ENCODE peak calls at places on chromosomes 2 and 18, in eight cellular contexts. J, V, Y, I, Z, D, A and T are unnamed samples.

GRCh38 chr18:76450912-76451421 is 44.1 kb downstream of the ZNF516 start:
- DNase-seq in J (peak; percentile 77), V (no peak), Y (peak; percentile 64), I (peak; percentile 52), Z (peak; percentile 88), D (peak; percentile 72), A (peak; percentile 89), T (peak; percentile 61)

GRCh38 chr2:135198481-135198880 is 146.4 kb downstream of the RAB3GAP1 start:
- DNase-seq in J (no peak), V (no peak), Y (no peak), I (no peak), Z (no peak), D (no peak), A (no peak), T (no peak)

GRCh38 chr2:39625193-39625926 is 40.4 kb upstream of the TMEM178A start:
- DNase-seq in J (no peak), V (no peak), Y (no peak), I (no peak), Z (no peak), D (peak; percentile 41), A (no peak), T (no peak)

GRCh38 chr2:72933646-72934151 is 16.4 kb downstream of the EMX1 start:
- DNase-seq in J (peak; percentile 48), V (no peak), Y (no peak), I (no peak), Z (no peak), D (no peak), A (peak; percentile 32), T (no peak)

GRCh38 chr2:106011380-106011779 is 182.7 kb downstream of the UXS1 start:
- DNase-seq in J (no peak), V (no peak), Y (no peak), I (no peak), Z (no peak), D (no peak), A (no peak), T (no peak)

GRCh38 chr18:57353137-57353939 is 981 bp downstream of the ST8SIA3 start:
- DNase-seq in J (no peak), V (no peak), Y (no peak), I (no peak), Z (no peak), D (no peak), A (no peak), T (no peak)

GRCh38 chr2:220181158-220181557 is 553.7 kb downstream of the SLC4A3 start:
- DNase-seq in J (no peak), V (no peak), Y (no peak), I (no peak), Z (no peak), D (peak; percentile 33), A (no peak), T (no peak)

GRCh38 chr2:209113030-209113429 is 310.8 kb upstream of the MAP2 start:
- DNase-seq in J (no peak), V (no peak), Y (no peak), I (no peak), Z (no peak), D (no peak), A (no peak), T (no peak)

GRCh38 chr18:40841473-40841872 is 1113.6 kb upstream of the PIK3C3 start:
- DNase-seq in J (no peak), V (no peak), Y (no peak), I (no peak), Z (no peak), D (peak; percentile 74), A (no peak), T (no peak)

GRCh38 chr18:61896118-61896517 is 3.3 kb upstream of the RNF152 start:
- DNase-seq in J (no peak), V (no peak), Y (no peak), I (no peak), Z (no peak), D (no peak), A (no peak), T (no peak)

GRCh38 chr2:17646096-17646554 is 105.6 kb downstream of the VSNL1 start:
- DNase-seq in J (no peak), V (peak; percentile 41), Y (peak; percentile 72), I (peak; percentile 81), Z (no peak), D (peak; percentile 88), A (no peak), T (no peak)

GRCh38 chr2:139427164-139427563 is 647.0 kb upstream of the NXPH2 start:
- DNase-seq in J (no peak), V (no peak), Y (no peak), I (no peak), Z (no peak), D (no peak), A (no peak), T (no peak)

GRCh38 chr2:231051116-231051515 is 5.6 kb upstream of the PSMD1 start:
- DNase-seq in J (no peak), V (no peak), Y (no peak), I (no peak), Z (no peak), D (no peak), A (no peak), T (no peak)

GRCh38 chr2:112985090-112985489 is 7.3 kb downstream of the IL36G start:
- DNase-seq in J (no peak), V (no peak), Y (no peak), I (no peak), Z (no peak), D (no peak), A (no peak), T (no peak)

GRCh38 chr2:154697422-154698237 is 865 bp upstream of the KCNJ3 start:
- DNase-seq in J (peak; percentile 65), V (no peak), Y (no peak), I (no peak), Z (peak; percentile 74), D (no peak), A (no peak), T (no peak)

GRCh38 chr2:18788590-18788989 is 199.2 kb upstream of the NT5C1B start:
- DNase-seq in J (no peak), V (no peak), Y (peak; percentile 36), I (no peak), Z (peak; percentile 84), D (peak; percentile 14), A (peak; percentile 42), T (no peak)

GRCh38 chr2:184530959-184531358 is 67.4 kb upstream of the ZNF804A start:
- DNase-seq in J (peak; percentile 36), V (no peak), Y (no peak), I (no peak), Z (peak; percentile 43), D (no peak), A (peak; percentile 28), T (no peak)

GRCh38 chr2:121650554-121650930 is 1.3 kb upstream of the CLASP1 start:
- DNase-seq in J (no peak), V (no peak), Y (no peak), I (no peak), Z (no peak), D (peak; percentile 18), A (no peak), T (no peak)

GRCh38 chr2:220499281-220499680 is 871.9 kb downstream of the SLC4A3 start:
- DNase-seq in J (no peak), V (peak; percentile 25), Y (no peak), I (no peak), Z (no peak), D (peak; percentile 80), A (peak; percentile 63), T (no peak)

GRCh38 chr2:125167152-125167551 is 1142.1 kb downstream of the CNTNAP5 start:
- DNase-seq in J (no peak), V (no peak), Y (no peak), I (no peak), Z (no peak), D (peak; percentile 5), A (no peak), T (no peak)

GRCh38 chr18:79664525-79665125 is 15.0 kb upstream of the CTDP1 start:
- DNase-seq in J (no peak), V (no peak), Y (no peak), I (no peak), Z (no peak), D (peak; percentile 85), A (no peak), T (no peak)

GRCh38 chr18:77067315-77068061 is 65.1 kb downstream of the MBP start:
- DNase-seq in J (peak; percentile 86), V (peak; percentile 55), Y (peak; percentile 35), I (peak; percentile 74), Z (no peak), D (peak; percentile 96), A (peak; percentile 73), T (peak; percentile 85)

GRCh38 chr2:239765911-239766310 is 259.2 kb downstream of the NDUFA10 start:
- DNase-seq in J (peak; percentile 43), V (no peak), Y (no peak), I (no peak), Z (no peak), D (no peak), A (peak; percentile 19), T (peak; percentile 29)

GRCh38 chr2:59204040-59204439 is 962.9 kb upstream of the FANCL start:
- DNase-seq in J (no peak), V (no peak), Y (no peak), I (no peak), Z (no peak), D (no peak), A (no peak), T (no peak)

GRCh38 chr2:237291138-237291792 is 122.7 kb downstream of the COL6A3 start:
- DNase-seq in J (peak; percentile 90), V (peak; percentile 81), Y (peak; percentile 95), I (peak; percentile 97), Z (peak; percentile 96), D (peak; percentile 98), A (peak; percentile 94), T (peak; percentile 89)
- H3K4me3 ChIP-seq in J (no peak overlapping the region), V (peak overlapping the region; percentile 24), Y (no peak overlapping the region), I (peak overlapping the region; percentile 37), Z (peak overlapping the region; percentile 28), D (no peak overlapping the region), A (peak overlapping the region; percentile 48), T (peak overlapping the region; percentile 15)

GRCh38 chr18:13522861-13523660 is 203.3 kb downstream of the FAM210A start:
- DNase-seq in J (no peak), V (no peak), Y (no peak), I (no peak), Z (no peak), D (no peak), A (no peak), T (no peak)
- TF ChIP-seq CTCF in J (no peak), V (no peak), Y (no peak), I (no peak), Z (no peak), D (no peak), A (no peak), T (no peak)

GRCh38 chr2:205680067-205680466 is 2.2 kb upstream of the NRP2 start:
- DNase-seq in J (no peak), V (peak; percentile 59), Y (peak; percentile 64), I (peak; percentile 79), Z (no peak), D (peak; percentile 92), A (no peak), T (no peak)
- H3K27ac ChIP-seq in J (no peak overlapping the region), V (peak overlapping the region; percentile 25), Y (no peak overlapping the region), I (no peak overlapping the region), Z (no peak overlapping the region), D (no peak overlapping the region), A (no peak overlapping the region), T (no peak overlapping the region)

DNA sequence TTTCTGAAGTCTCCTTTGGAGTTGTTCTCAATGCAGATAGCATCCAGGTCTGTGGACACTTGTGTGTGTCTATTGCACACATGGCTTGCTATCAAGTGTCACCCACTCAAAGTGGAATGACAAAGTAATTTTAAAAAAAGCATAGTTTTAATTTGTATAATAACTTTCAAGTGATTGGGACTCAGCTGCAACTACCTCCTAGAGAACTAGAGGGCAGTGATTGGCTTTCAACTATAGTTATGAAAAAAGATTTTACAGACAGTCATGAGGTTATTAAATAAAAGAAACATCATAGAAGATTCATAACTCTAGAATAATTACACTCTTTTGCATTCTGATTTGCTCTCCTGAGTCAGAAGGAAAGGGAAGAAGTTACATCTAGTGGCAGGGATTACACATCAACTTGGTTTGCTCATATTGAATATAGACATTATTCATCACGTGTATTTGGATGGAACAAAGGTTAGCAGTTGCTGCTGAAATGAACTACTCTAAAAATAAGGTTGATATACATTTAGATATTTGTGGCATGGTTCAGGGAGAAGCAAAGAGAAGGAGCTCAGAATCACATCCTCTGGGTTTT is 4.7 kb downstream of the GPR39 start:
- DNase-seq in J (no peak), V (no peak), Y (no peak), I (no peak), Z (no peak), D (peak; percentile 30), A (no peak), T (no peak)
- H3K4me3 ChIP-seq in J (no peak overlapping the region), V (no peak overlapping the region), Y (no peak overlapping the region), I (no peak overlapping the region), Z (no peak overlapping the region), D (no peak overlapping the region), A (no peak overlapping the region), T (no peak overlapping the region)